ENCODE peak calls at places on chromosomes 7 and 10, in five cellular contexts. One of them, this sample, is unnamed.

GRCh38 chr7:23043441-23043840 is 29.5 kb upstream of the HYCC1 start:
- DNase-seq in stimulated activated CD4-positive, alpha-beta T cell treated with anti-CD3 and anti-CD28 coated beads, Interleukin-4, amount 100 ng/mL, for 4 hours: no peak
- DNase-seq in endothelial cell: no peak
- DNase-seq in HCT116: no peak
- DNase-seq in fibroblast of the conjunctiva: no peak
- DNase-seq in this sample: no peak

GRCh38 chr10:73413108-73413527 is 740 bp downstream of the ANXA7 start:
- DNase-seq in stimulated activated CD4-positive, alpha-beta T cell treated with anti-CD3 and anti-CD28 coated beads, Interleukin-4, amount 100 ng/mL, for 4 hours: no peak
- DNase-seq in endothelial cell: peak
- DNase-seq in HCT116: peak
- DNase-seq in fibroblast of the conjunctiva: peak
- DNase-seq in this sample: peak

GRCh38 chr10:11539191-11539868 is 72.1 kb downstream of the USP6NL start:
- DNase-seq in stimulated activated CD4-positive, alpha-beta T cell treated with anti-CD3 and anti-CD28 coated beads, Interleukin-4, amount 100 ng/mL, for 4 hours: no peak
- DNase-seq in endothelial cell: no peak
- DNase-seq in HCT116: peak
- DNase-seq in fibroblast of the conjunctiva: peak
- DNase-seq in this sample: no peak

GRCh38 chr7:117324940-117325339 is 2.1 kb upstream of the WNT2 start:
- DNase-seq in stimulated activated CD4-positive, alpha-beta T cell treated with anti-CD3 and anti-CD28 coated beads, Interleukin-4, amount 100 ng/mL, for 4 hours: no peak
- DNase-seq in endothelial cell: no peak
- DNase-seq in HCT116: no peak
- DNase-seq in fibroblast of the conjunctiva: no peak
- DNase-seq in this sample: no peak

GRCh38 chr10:132458595-132459251 is 61.7 kb downstream of the PWWP2B start:
- DNase-seq in stimulated activated CD4-positive, alpha-beta T cell treated with anti-CD3 and anti-CD28 coated beads, Interleukin-4, amount 100 ng/mL, for 4 hours: peak
- DNase-seq in endothelial cell: peak
- DNase-seq in HCT116: no peak
- DNase-seq in fibroblast of the conjunctiva: no peak
- DNase-seq in this sample: no peak

GRCh38 chr7:56051339-56052191 is at the start of the genes CCT6A and PSPH:
- DNase-seq in stimulated activated CD4-positive, alpha-beta T cell treated with anti-CD3 and anti-CD28 coated beads, Interleukin-4, amount 100 ng/mL, for 4 hours: peak
- DNase-seq in endothelial cell: peak
- DNase-seq in HCT116: peak
- DNase-seq in fibroblast of the conjunctiva: peak
- DNase-seq in this sample: peak

GRCh38 chr10:17120711-17121110 is 8.9 kb downstream of the CUBN start:
- DNase-seq in stimulated activated CD4-positive, alpha-beta T cell treated with anti-CD3 and anti-CD28 coated beads, Interleukin-4, amount 100 ng/mL, for 4 hours: no peak
- DNase-seq in endothelial cell: no peak
- DNase-seq in HCT116: no peak
- DNase-seq in fibroblast of the conjunctiva: no peak
- DNase-seq in this sample: no peak

GRCh38 chr10:125084191-125085186 is 75.9 kb downstream of the CTBP2 start:
- DNase-seq in stimulated activated CD4-positive, alpha-beta T cell treated with anti-CD3 and anti-CD28 coated beads, Interleukin-4, amount 100 ng/mL, for 4 hours: no peak
- DNase-seq in endothelial cell: no peak
- DNase-seq in HCT116: peak
- DNase-seq in fibroblast of the conjunctiva: peak
- DNase-seq in this sample: peak

GRCh38 chr10:47164126-47164799 is 135.7 kb upstream of the GDF10 start:
- DNase-seq in stimulated activated CD4-positive, alpha-beta T cell treated with anti-CD3 and anti-CD28 coated beads, Interleukin-4, amount 100 ng/mL, for 4 hours: no peak
- DNase-seq in endothelial cell: no peak
- DNase-seq in HCT116: no peak
- DNase-seq in fibroblast of the conjunctiva: no peak
- DNase-seq in this sample: peak

GRCh38 chr10:96720422-96721206 is at the start of gene PIK3AP1:
- DNase-seq in stimulated activated CD4-positive, alpha-beta T cell treated with anti-CD3 and anti-CD28 coated beads, Interleukin-4, amount 100 ng/mL, for 4 hours: peak
- DNase-seq in endothelial cell: peak
- DNase-seq in HCT116: no peak
- DNase-seq in fibroblast of the conjunctiva: no peak
- DNase-seq in this sample: no peak

GRCh38 chr10:48542471-48543210 is 62.2 kb downstream of the ARHGAP22 start:
- DNase-seq in stimulated activated CD4-positive, alpha-beta T cell treated with anti-CD3 and anti-CD28 coated beads, Interleukin-4, amount 100 ng/mL, for 4 hours: no peak
- DNase-seq in endothelial cell: no peak
- DNase-seq in HCT116: no peak
- DNase-seq in fibroblast of the conjunctiva: no peak
- DNase-seq in this sample: no peak

GRCh38 chr7:30511973-30512662 is 7.5 kb upstream of the GGCT start:
- DNase-seq in stimulated activated CD4-positive, alpha-beta T cell treated with anti-CD3 and anti-CD28 coated beads, Interleukin-4, amount 100 ng/mL, for 4 hours: no peak
- DNase-seq in endothelial cell: no peak
- DNase-seq in HCT116: no peak
- DNase-seq in fibroblast of the conjunctiva: no peak
- DNase-seq in this sample: no peak

GRCh38 chr10:13717936-13718772 is 131.4 kb downstream of the PRPF18 start:
- DNase-seq in stimulated activated CD4-positive, alpha-beta T cell treated with anti-CD3 and anti-CD28 coated beads, Interleukin-4, amount 100 ng/mL, for 4 hours: peak
- DNase-seq in endothelial cell: no peak
- DNase-seq in HCT116: no peak
- DNase-seq in fibroblast of the conjunctiva: peak
- DNase-seq in this sample: peak

GRCh38 chr10:95327367-95327766 is 36.6 kb upstream of the PDLIM1 start:
- DNase-seq in stimulated activated CD4-positive, alpha-beta T cell treated with anti-CD3 and anti-CD28 coated beads, Interleukin-4, amount 100 ng/mL, for 4 hours: no peak
- DNase-seq in endothelial cell: no peak
- DNase-seq in HCT116: no peak
- DNase-seq in fibroblast of the conjunctiva: no peak
- DNase-seq in this sample: no peak

GRCh38 chr10:88289342-88289741 is 293.8 kb downstream of the RNLS start:
- DNase-seq in stimulated activated CD4-positive, alpha-beta T cell treated with anti-CD3 and anti-CD28 coated beads, Interleukin-4, amount 100 ng/mL, for 4 hours: no peak
- DNase-seq in endothelial cell: no peak
- DNase-seq in HCT116: no peak
- DNase-seq in fibroblast of the conjunctiva: no peak
- DNase-seq in this sample: no peak

GRCh38 chr10:77398558-77398957 is 239.1 kb downstream of the KCNMA1 start:
- DNase-seq in stimulated activated CD4-positive, alpha-beta T cell treated with anti-CD3 and anti-CD28 coated beads, Interleukin-4, amount 100 ng/mL, for 4 hours: no peak
- DNase-seq in endothelial cell: no peak
- DNase-seq in HCT116: no peak
- DNase-seq in fibroblast of the conjunctiva: no peak
- DNase-seq in this sample: no peak

GRCh38 chr10:51224610-51225230 is 150.4 kb downstream of the PRKG1 start:
- DNase-seq in stimulated activated CD4-positive, alpha-beta T cell treated with anti-CD3 and anti-CD28 coated beads, Interleukin-4, amount 100 ng/mL, for 4 hours: no peak
- DNase-seq in endothelial cell: no peak
- DNase-seq in HCT116: no peak
- DNase-seq in fibroblast of the conjunctiva: peak
- DNase-seq in this sample: no peak

GRCh38 chr10:84541289-84541637 is 212.9 kb downstream of the CCSER2 start:
- DNase-seq in stimulated activated CD4-positive, alpha-beta T cell treated with anti-CD3 and anti-CD28 coated beads, Interleukin-4, amount 100 ng/mL, for 4 hours: no peak
- DNase-seq in endothelial cell: no peak
- DNase-seq in HCT116: no peak
- DNase-seq in fibroblast of the conjunctiva: no peak
- DNase-seq in this sample: no peak